ENCODE peak calls at places on chromosomes 5 and 9, in ten cellular contexts. O is stimulated activated naive B cell treated with anti-CD40 and anti-IgM and Interleukin-4, amounts not matched to agents 10 μg/mL and 1 μg/mL and 100 μg/mL, for 72 hours; K is PC-3; D is mammary epithelial cell; X is neural crest cell; B is EL; G is activated CD4-positive, alpha-beta T cell treated with anti-CD3 and anti-CD28 coated beads, Interleukin-2, amount 50 U/mL, for 1 hour; V is CD8-positive, alpha-beta T cell; R is germinal center; U is T-helper 1 cell. Z is an unnamed sample.

GRCh38 chr5:101393795-101394450 is 490.8 kb upstream of the ST8SIA4 start:
- DNase-seq in O (no peak), K (no peak), D (no peak), X (no peak), B (no peak), G (no peak), V (no peak), R (no peak), U (no peak), Z (no peak)

GRCh38 chr5:180160215-180160614 is 48.8 kb downstream of the RASGEF1C start:
- DNase-seq in O (no peak), K (no peak), D (no peak), X (no peak), B (no peak), G (no peak), V (no peak), R (no peak), U (no peak), Z (no peak)

GRCh38 chr9:69456201-69456600 is 131.2 kb downstream of the ENTREP1 start:
- DNase-seq in O (no peak), K (no peak), D (no peak), X (no peak), B (no peak), G (no peak), V (no peak), R (no peak), U (no peak), Z (no peak)

GRCh38 chr5:67248703-67249589 is 52.3 kb upstream of the CD180 start:
- DNase-seq in O (no peak), K (peak), D (peak), X (no peak), B (peak), G (no peak), V (no peak), R (no peak), U (no peak), Z (no peak)

GRCh38 chr5:176529824-176530195 is 7.4 kb downstream of the RNF44 start:
- DNase-seq in O (no peak), K (no peak), D (no peak), X (no peak), B (no peak), G (peak), V (peak), R (peak), U (peak), Z (peak)

GRCh38 chr9:123425261-123425821 is 69.3 kb downstream of the CRB2 start:
- DNase-seq in O (no peak), K (no peak), D (no peak), X (no peak), B (no peak), G (no peak), V (no peak), R (no peak), U (no peak), Z (no peak)

GRCh38 chr5:134255418-134256150 is 29.7 kb upstream of the PPP2CA start:
- DNase-seq in O (no peak), K (peak), D (peak), X (no peak), B (peak), G (no peak), V (no peak), R (no peak), U (no peak), Z (no peak)

GRCh38 chr5:169803077-169803981 is 166.3 kb downstream of the DOCK2 start:
- DNase-seq in O (no peak), K (peak), D (no peak), X (no peak), B (peak), G (no peak), V (no peak), R (no peak), U (no peak), Z (no peak)

GRCh38 chr5:124902097-124902821 is 155.8 kb upstream of the ZNF608 start:
- DNase-seq in O (peak), K (no peak), D (no peak), X (no peak), B (peak), G (no peak), V (no peak), R (peak), U (no peak), Z (no peak)

GRCh38 chr9:132194508-132194907 is 32.6 kb downstream of the NTNG2 start:
- DNase-seq in O (no peak), K (no peak), D (no peak), X (no peak), B (no peak), G (no peak), V (no peak), R (no peak), U (no peak), Z (no peak)